ENCODE peak calls at places on chromosome 21, in eight cellular contexts. R, F, X, B, C, D, Z and Q are unnamed samples.

GRCh38 chr21:17467392-17467791 is 45.5 kb upstream of the CXADR start:
- DNase-seq in R (no peak), F (no peak), X (no peak), B (no peak), C (no peak), D (peak; percentile 53), Z (no peak), Q (no peak)

GRCh38 chr21:45324430-45325205 is 36.9 kb upstream of the POFUT2 start:
- DNase-seq in R (no peak), F (no peak), X (no peak), B (no peak), C (no peak), D (no peak), Z (no peak), Q (peak; percentile 17)

GRCh38 chr21:45932922-45933502 is 48.6 kb upstream of the COL6A1 start:
- DNase-seq in R (no peak), F (no peak), X (no peak), B (no peak), C (no peak), D (no peak), Z (no peak), Q (no peak)

GRCh38 chr21:45556645-45557601 is 14.7 kb upstream of the SLC19A1 start:
- DNase-seq in R (peak; percentile 19), F (no peak), X (no peak), B (peak; percentile 43), C (peak; percentile 22), D (no peak), Z (no peak), Q (no peak)

GRCh38 chr21:26421724-26422123 is 151.4 kb downstream of the CYYR1 start:
- DNase-seq in R (peak; percentile 57), F (no peak), X (no peak), B (no peak), C (no peak), D (no peak), Z (no peak), Q (no peak)

GRCh38 chr21:25421327-25422028 is 185.8 kb downstream of the MRPL39 start:
- DNase-seq in R (peak; percentile 56), F (peak; percentile 86), X (peak; percentile 17), B (no peak), C (peak; percentile 63), D (peak; percentile 59), Z (peak; percentile 13), Q (peak; percentile 64)

GRCh38 chr21:34636961-34637360 is 22.0 kb upstream of the RCAN1 start:
- DNase-seq in R (no peak), F (no peak), X (no peak), B (no peak), C (no peak), D (no peak), Z (no peak), Q (no peak)

GRCh38 chr21:46542588-46543092 is 62.2 kb downstream of the S100B start:
- DNase-seq in R (no peak), F (no peak), X (no peak), B (no peak), C (peak; percentile 48), D (no peak), Z (no peak), Q (no peak)

GRCh38 chr21:27190601-27191000 is 223.7 kb upstream of the ADAMTS5 start:
- DNase-seq in R (no peak), F (no peak), X (no peak), B (no peak), C (no peak), D (no peak), Z (no peak), Q (peak; percentile 49)

GRCh38 chr21:29749223-29749622 is 190.6 kb downstream of the GRIK1 start:
- DNase-seq in R (no peak), F (no peak), X (no peak), B (no peak), C (no peak), D (no peak), Z (no peak), Q (no peak)

GRCh38 chr21:27802816-27803475 is 836.1 kb upstream of the ADAMTS5 start:
- DNase-seq in R (peak; percentile 51), F (no peak), X (peak; percentile 36), B (no peak), C (peak; percentile 26), D (peak; percentile 60), Z (peak; percentile 53), Q (peak; percentile 53)

GRCh38 chr21:14306143-14306907 is 76.6 kb downstream of the HSPA13 start:
- DNase-seq in R (peak; percentile 41), F (no peak), X (no peak), B (no peak), C (no peak), D (no peak), Z (no peak), Q (peak; percentile 46)
- TF ChIP-seq CTCF in R (peak; percentile 30), F (no peak), X (no peak), B (no peak), C (no peak), D (peak; percentile 31), Z (no peak), Q (peak; percentile 55)

GRCh38 chr21:43639470-43640178 is 19.7 kb downstream of the HSF2BP start:
- DNase-seq in R (peak; percentile 89), F (no peak), X (no peak), B (no peak), C (no peak), D (peak; percentile 39), Z (no peak), Q (peak; percentile 86)

GRCh38 chr21:43631411-43632107 is 27.7 kb downstream of the HSF2BP start:
- DNase-seq in R (no peak), F (no peak), X (no peak), B (no peak), C (no peak), D (no peak), Z (no peak), Q (no peak)

GRCh38 chr21:43637530-43637929 is 21.8 kb downstream of the HSF2BP start:
- DNase-seq in R (no peak), F (no peak), X (no peak), B (no peak), C (no peak), D (no peak), Z (no peak), Q (no peak)

GRCh38 chr21:43632373-43632905 is 26.8 kb downstream of the HSF2BP start:
- DNase-seq in R (no peak), F (no peak), X (no peak), B (no peak), C (no peak), D (no peak), Z (no peak), Q (no peak)

DNA sequence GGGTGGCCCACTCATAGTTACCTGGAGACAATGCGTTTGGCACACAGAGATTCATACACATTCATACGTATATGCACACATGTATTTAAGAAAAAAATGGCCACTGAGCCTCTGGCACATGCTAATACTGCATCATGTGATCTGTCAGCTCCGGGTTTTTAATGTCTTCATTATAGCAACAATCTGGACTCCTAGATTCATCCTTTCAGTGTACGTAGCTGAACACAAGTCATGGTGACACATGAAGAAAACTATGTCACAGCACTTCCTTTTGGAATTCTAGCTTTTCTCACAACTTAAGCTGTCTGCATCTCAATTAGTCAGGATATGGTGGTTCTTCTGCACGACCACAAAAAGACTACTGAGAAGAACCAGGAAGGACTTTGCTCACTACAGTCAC is 24.7 kb downstream of the HSF2BP start:
- DNase-seq in R (peak; percentile 24), F (no peak), X (no peak), B (no peak), C (no peak), D (no peak), Z (no peak), Q (no peak)
- TF ChIP-seq CTCF in R (no peak), F (no peak), X (no peak), B (no peak), C (no peak), D (no peak), Z (no peak), Q (no peak)

DNA sequence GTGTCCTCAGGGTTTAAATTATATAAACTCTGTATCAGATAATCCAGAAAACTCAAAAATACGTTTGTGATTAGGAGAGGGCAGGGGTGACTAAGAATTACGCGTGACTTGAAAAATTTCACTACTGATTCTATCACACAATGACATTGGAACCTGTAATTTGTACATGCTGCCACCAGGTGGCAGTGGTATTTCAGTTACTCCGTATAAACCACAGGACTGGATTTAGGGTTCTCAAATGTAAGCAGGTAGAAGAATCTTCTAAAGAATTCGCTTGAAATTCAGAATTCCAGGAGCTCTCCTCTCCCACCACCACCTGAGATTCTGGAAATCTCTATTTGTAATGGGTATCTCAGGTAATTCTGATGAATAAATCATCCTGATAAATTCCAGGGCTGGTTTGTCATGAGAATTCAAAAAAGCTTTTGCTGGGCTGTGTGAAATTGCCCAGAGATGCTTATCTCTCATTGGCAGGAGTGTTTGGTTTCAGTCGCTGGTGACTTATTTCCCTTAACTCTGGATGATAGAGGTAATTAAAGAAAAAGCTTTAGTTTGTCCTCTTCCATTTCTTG is 1.7 kb upstream of the KRTAP7-1 start:
- DNase-seq in R (peak; percentile 17), F (peak; percentile 12), X (no peak), B (no peak), C (peak; percentile 30), D (peak; percentile 29), Z (no peak), Q (peak; percentile 50)
- TF ChIP-seq CTCF in R (peak; percentile 29), F (peak; percentile 57), X (peak; percentile 54), B (no peak), C (peak; percentile 51), D (peak; percentile 48), Z (no peak), Q (peak; percentile 72)

GRCh38 chr21:36693144-36694040 is 5.5 kb upstream of the SIM2 start:
- DNase-seq in R (no peak), F (no peak), X (no peak), B (no peak), C (peak; percentile 45), D (no peak), Z (no peak), Q (no peak)
- TF ChIP-seq CTCF in R (peak; percentile 28), F (peak; percentile 23), X (no peak), B (no peak), C (peak; percentile 89), D (peak; percentile 36), Z (no peak), Q (no peak)

GRCh38 chr21:39630191-39630591 is 17.5 kb downstream of the B3GALT5 start:
- DNase-seq in R (peak; percentile 51), F (no peak), X (no peak), B (no peak), C (no peak), D (no peak), Z (peak; percentile 54), Q (peak; percentile 17)

GRCh38 chr21:39633043-39633442 is 20.3 kb downstream of the B3GALT5 start:
- DNase-seq in R (peak; percentile 40), F (no peak), X (no peak), B (no peak), C (no peak), D (peak; percentile 59), Z (no peak), Q (peak; percentile 12)

GRCh38 chr21:39628380-39628779 is 15.6 kb downstream of the B3GALT5 start:
- DNase-seq in R (no peak), F (no peak), X (no peak), B (no peak), C (no peak), D (no peak), Z (no peak), Q (no peak)

GRCh38 chr21:39631842-39632577 is 19.3 kb downstream of the B3GALT5 start:
- DNase-seq in R (no peak), F (no peak), X (no peak), B (no peak), C (no peak), D (no peak), Z (no peak), Q (no peak)

DNA sequence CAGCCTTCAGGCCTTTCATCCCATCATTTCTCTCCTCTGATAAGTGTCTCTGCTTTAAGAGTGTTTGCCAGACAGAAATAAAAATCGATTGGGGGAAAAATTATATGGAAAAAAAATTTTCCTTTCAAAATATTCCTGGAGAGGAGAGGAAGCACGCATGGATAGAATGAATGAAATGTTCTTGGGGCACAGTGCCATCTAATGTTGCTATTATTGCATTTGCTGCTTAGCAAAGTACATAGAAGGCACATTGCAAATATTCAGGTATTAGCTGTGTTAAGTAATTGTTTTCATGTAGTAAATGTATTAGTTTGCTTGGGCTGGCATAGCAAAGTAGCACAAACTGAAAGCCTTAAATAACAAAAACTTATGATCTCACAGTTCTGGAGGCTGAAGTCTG is 18.1 kb downstream of the B3GALT5 start:
- DNase-seq in R (no peak), F (no peak), X (no peak), B (no peak), C (no peak), D (no peak), Z (no peak), Q (peak; percentile 4)
- TF ChIP-seq CTCF in R (no peak), F (no peak), X (no peak), B (no peak), C (no peak), D (peak; percentile 16), Z (no peak), Q (no peak)